ENCODE peak calls at places on chromosomes 4 and X, in six cellular contexts. One of them, this sample, is unnamed.

GRCh38 chr4:166144607-166145006 is 271.6 kb downstream of the TLL1 start:
- DNase-seq in K562: no peak
- DNase-seq in HCT116: no peak
- DNase-seq in H1: no peak
- DNase-seq in GM12878: no peak
- DNase-seq in WTC11: no peak
- DNase-seq in this sample: no peak

GRCh38 chr4:28621541-28621940 is 1760.9 kb downstream of the STIM2 start:
- DNase-seq in HCT116: no peak
- DNase-seq in WTC11: no peak
- DNase-seq in K562: no peak
- DNase-seq in GM12878: no peak
- DNase-seq in H1: no peak
- DNase-seq in this sample: no peak

GRCh38 chrX:133913658-133914388 is 71.6 kb downstream of the GPC3 start:
- DNase-seq in WTC11: no peak
- DNase-seq in GM12878: no peak
- DNase-seq in H1: no peak
- DNase-seq in HCT116: no peak
- DNase-seq in K562: no peak
- DNase-seq in this sample: no peak

GRCh38 chr4:100081511-100081910 is 108.8 kb downstream of the DDIT4L start:
- DNase-seq in WTC11: no peak
- DNase-seq in GM12878: no peak
- DNase-seq in H1: no peak
- DNase-seq in HCT116: no peak
- DNase-seq in K562: no peak
- DNase-seq in this sample: no peak

GRCh38 chr4:182555997-182556418 is 312.8 kb downstream of the TENM3 start:
- DNase-seq in K562: no peak
- DNase-seq in GM12878: no peak
- DNase-seq in H1: peak
- DNase-seq in HCT116: no peak
- DNase-seq in WTC11: no peak
- DNase-seq in this sample: peak

GRCh38 chr4:129371901-129372300 is 275.9 kb downstream of the C4orf33 start:
- DNase-seq in HCT116: no peak
- DNase-seq in K562: no peak
- DNase-seq in GM12878: no peak
- DNase-seq in H1: no peak
- DNase-seq in WTC11: no peak
- DNase-seq in this sample: no peak

GRCh38 chr4:74531952-74532794 is 87.2 kb downstream of the AREG start:
- DNase-seq in WTC11: no peak
- DNase-seq in K562: peak
- DNase-seq in HCT116: peak
- DNase-seq in GM12878: peak
- DNase-seq in H1: peak
- DNase-seq in this sample: peak

GRCh38 chrX:110665636-110666035 is 130.0 kb downstream of the CHRDL1 start:
- DNase-seq in HCT116: no peak
- DNase-seq in K562: peak
- DNase-seq in GM12878: no peak
- DNase-seq in WTC11: peak
- DNase-seq in H1: no peak
- DNase-seq in this sample: peak

GRCh38 chr4:40334591-40335507 is at the start of gene CHRNA9:
- DNase-seq in WTC11: peak
- DNase-seq in H1: no peak
- DNase-seq in HCT116: no peak
- DNase-seq in K562: no peak
- DNase-seq in GM12878: no peak
- DNase-seq in this sample: no peak

GRCh38 chrX:48493890-48494364 is 14.9 kb upstream of the PORCN start:
- DNase-seq in WTC11: peak
- DNase-seq in HCT116: peak
- DNase-seq in GM12878: no peak
- DNase-seq in K562: peak
- DNase-seq in H1: no peak
- DNase-seq in this sample: peak

GRCh38 chrX:119647552-119648420 is 41.6 kb upstream of the NKRF start:
- DNase-seq in HCT116: no peak
- DNase-seq in WTC11: no peak
- DNase-seq in H1: no peak
- DNase-seq in GM12878: peak
- DNase-seq in K562: no peak
- DNase-seq in this sample: no peak

DNA sequence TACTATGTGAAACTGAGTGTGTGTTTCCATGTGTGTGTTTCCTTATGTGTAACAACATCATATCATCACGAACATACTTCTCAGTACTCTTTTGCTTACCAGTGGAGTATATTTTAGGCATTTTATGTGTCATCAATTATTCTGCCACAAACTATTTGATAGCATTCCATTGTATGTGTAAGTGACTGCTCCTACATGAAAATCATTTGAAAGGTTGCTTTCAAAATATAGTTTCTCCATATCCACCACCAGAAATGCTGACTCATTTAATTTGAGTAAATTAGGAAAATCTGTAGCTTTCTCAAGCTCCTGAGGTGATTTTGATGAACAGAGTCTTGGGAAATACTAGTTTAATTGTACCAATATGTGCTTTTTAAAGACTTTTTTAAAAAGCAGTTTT is 376.2 kb downstream of the PCDH18 start:
- DNase-seq in HCT116: no peak
- DNase-seq in WTC11: no peak
- DNase-seq in GM12878: no peak
- DNase-seq in K562: no peak
- DNase-seq in H1: no peak
- DNase-seq in this sample: no peak
- TF ChIP-seq SP1 in HCT116: no peak
- TF ChIP-seq SP1 in WTC11: no peak
- TF ChIP-seq SP1 in GM12878: no peak
- TF ChIP-seq SP1 in K562: no peak
- TF ChIP-seq SP1 in H1: no peak
- TF ChIP-seq SP1 in this sample: no peak

GRCh38 chr4:46656071-46656470 is 253.0 kb downstream of the COX7B2 start:
- DNase-seq in GM12878: no peak
- DNase-seq in HCT116: no peak
- DNase-seq in WTC11: no peak
- DNase-seq in H1: no peak
- DNase-seq in K562: no peak
- DNase-seq in this sample: no peak
- TF ChIP-seq SP1 in GM12878: no peak
- TF ChIP-seq SP1 in HCT116: no peak
- TF ChIP-seq SP1 in WTC11: no peak
- TF ChIP-seq SP1 in H1: no peak
- TF ChIP-seq SP1 in K562: no peak
- TF ChIP-seq SP1 in this sample: no peak

DNA sequence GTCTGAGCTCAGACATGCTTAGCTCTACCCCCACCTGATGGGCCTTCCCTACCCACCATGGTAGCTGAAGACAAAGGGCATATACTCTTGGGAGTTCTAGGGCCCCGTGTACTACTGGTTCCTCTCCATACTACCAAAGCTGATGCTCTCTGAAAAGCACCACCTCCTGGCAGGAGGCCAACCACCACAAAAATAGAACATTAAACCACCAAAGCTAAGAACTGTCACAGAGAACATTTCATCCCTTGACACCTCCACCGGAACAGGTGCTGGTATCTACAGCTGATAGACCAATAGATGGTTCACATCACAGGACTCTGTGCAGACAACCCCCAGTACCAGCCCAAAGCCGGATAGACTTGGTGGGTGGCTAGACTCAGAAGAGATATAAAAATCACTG is 13.4 kb downstream of the EDA2R start:
- DNase-seq in GM12878: peak
- DNase-seq in HCT116: no peak
- DNase-seq in H1: no peak
- DNase-seq in K562: no peak
- DNase-seq in WTC11: no peak
- DNase-seq in this sample: no peak
- TF ChIP-seq SP1 in GM12878: no peak
- TF ChIP-seq SP1 in HCT116: no peak
- TF ChIP-seq SP1 in H1: no peak
- TF ChIP-seq SP1 in K562: no peak
- TF ChIP-seq SP1 in WTC11: no peak
- TF ChIP-seq SP1 in this sample: no peak

DNA sequence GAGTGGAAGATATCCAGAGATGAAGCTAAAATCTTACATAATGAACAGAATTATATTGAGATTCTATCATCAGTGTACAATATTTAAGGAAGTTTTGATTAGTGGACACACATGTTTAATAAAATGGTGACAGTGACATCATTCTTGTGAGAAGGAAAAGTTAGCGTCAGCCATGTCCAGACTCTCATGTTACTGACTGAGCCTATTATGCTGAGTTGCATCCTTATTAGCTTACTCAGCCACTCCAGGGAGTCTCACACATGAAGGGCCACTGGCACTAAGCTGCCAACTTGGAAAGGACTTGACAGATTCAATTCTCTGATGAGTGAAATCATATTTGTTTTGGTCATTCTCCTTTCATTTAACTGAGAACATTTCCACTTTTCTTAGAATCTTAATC is 170.6 kb downstream of the BANK1 start:
- DNase-seq in WTC11: no peak
- DNase-seq in GM12878: no peak
- DNase-seq in K562: no peak
- DNase-seq in HCT116: peak
- DNase-seq in H1: no peak
- DNase-seq in this sample: peak
- TF ChIP-seq SP1 in WTC11: no peak
- TF ChIP-seq SP1 in GM12878: no peak
- TF ChIP-seq SP1 in K562: no peak
- TF ChIP-seq SP1 in HCT116: no peak
- TF ChIP-seq SP1 in H1: no peak
- TF ChIP-seq SP1 in this sample: no peak

GRCh38 chr4:142284402-142285221 is 561.5 kb downstream of the INPP4B start:
- DNase-seq in GM12878: no peak
- DNase-seq in K562: no peak
- DNase-seq in H1: no peak
- DNase-seq in HCT116: no peak
- DNase-seq in WTC11: no peak
- DNase-seq in this sample: no peak
- TF ChIP-seq SP1 in GM12878: no peak
- TF ChIP-seq SP1 in K562: no peak
- TF ChIP-seq SP1 in H1: no peak
- TF ChIP-seq SP1 in HCT116: no peak
- TF ChIP-seq SP1 in WTC11: no peak
- TF ChIP-seq SP1 in this sample: no peak

DNA sequence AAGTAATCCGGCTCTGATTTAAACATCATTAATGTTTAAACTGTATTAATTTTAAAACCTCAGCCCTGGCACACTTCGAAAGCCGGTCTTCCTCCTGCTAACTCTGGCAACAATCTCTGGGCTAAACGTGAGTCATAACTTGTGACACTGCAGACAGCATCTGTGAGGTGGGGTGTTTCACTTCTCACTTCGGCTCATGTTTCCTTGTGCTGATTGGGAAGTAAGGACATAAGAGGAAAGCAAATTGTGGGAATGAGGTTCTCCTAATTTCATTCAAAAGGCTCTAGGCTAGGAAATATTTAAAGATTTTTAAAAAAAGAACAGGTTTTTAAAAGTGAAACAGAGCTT is 139.9 kb upstream of the USP9X start:
- DNase-seq in K562: no peak
- DNase-seq in GM12878: peak
- DNase-seq in H1: no peak
- DNase-seq in HCT116: peak
- DNase-seq in WTC11: no peak
- DNase-seq in this sample: peak
- TF ChIP-seq SP1 in K562: no peak
- TF ChIP-seq SP1 in GM12878: no peak
- TF ChIP-seq SP1 in H1: no peak
- TF ChIP-seq SP1 in HCT116: no peak
- TF ChIP-seq SP1 in WTC11: no peak
- TF ChIP-seq SP1 in this sample: no peak